ENCODE peak calls at places on chromosomes 3 and 15, in nine cellular contexts. O, A, M, B, U, H, I, T and K are unnamed samples.

GRCh38 chr3:30680789-30681188 is 74.4 kb downstream of the TGFBR2 start:
- DNase-seq in B (peak), H (no peak), U (no peak), O (no peak), A (no peak), M (no peak), T (peak), I (no peak), K (no peak)

GRCh38 chr3:172171396-172172075 is 132.2 kb downstream of the FNDC3B start:
- DNase-seq in I (no peak), M (no peak), O (no peak), A (no peak), B (no peak), T (no peak), H (no peak), U (no peak), K (no peak)

GRCh38 chr3:53196575-53197407 is 35.8 kb downstream of the PRKCD start:
- DNase-seq in U (no peak), T (no peak), A (peak), O (no peak), M (peak), H (no peak), I (no peak), B (no peak), K (no peak)

GRCh38 chr3:184320099-184320445 is 5.7 kb downstream of the EIF4G1 start:
- DNase-seq in U (peak), O (peak), I (peak), H (peak), A (peak), B (peak), T (peak), M (peak), K (peak)

GRCh38 chr15:96381463-96381862 is 51.0 kb downstream of the NR2F2 start:
- DNase-seq in M (no peak), H (peak), U (no peak), B (no peak), A (no peak), O (no peak), T (no peak), I (no peak), K (no peak)

GRCh38 chr3:61943975-61944374 is 382.6 kb downstream of the PTPRG start:
- DNase-seq in B (no peak), U (no peak), H (no peak), A (no peak), M (no peak), I (no peak), T (no peak), O (no peak), K (peak)

GRCh38 chr15:63047792-63048114 is 5.2 kb downstream of the TPM1 start:
- DNase-seq in A (no peak), U (no peak), B (no peak), H (no peak), I (no peak), O (no peak), M (no peak), T (no peak), K (no peak)

GRCh38 chr15:68479870-68480269 is 47.9 kb upstream of the ITGA11 start:
- DNase-seq in H (no peak), O (no peak), M (no peak), A (no peak), U (no peak), T (no peak), B (no peak), I (no peak), K (no peak)

GRCh38 chr3:46659285-46659684 is 34.2 kb downstream of the ALS2CL start:
- DNase-seq in A (no peak), O (no peak), M (no peak), T (no peak), U (peak), I (no peak), H (no peak), B (peak), K (peak)

GRCh38 chr15:59657635-59658125 is 365 bp upstream of the GTF2A2 start:
- DNase-seq in B (no peak), A (no peak), O (no peak), I (peak), U (no peak), T (peak), M (no peak), H (no peak), K (no peak)

GRCh38 chr3:98449606-98450193 is 13.3 kb upstream of the OR5K1 start:
- DNase-seq in B (no peak), I (no peak), H (no peak), T (no peak), M (no peak), O (no peak), U (no peak), A (no peak), K (no peak)

GRCh38 chr3:196772102-196772501 is 32.4 kb downstream of the PAK2 start:
- DNase-seq in A (no peak), T (no peak), U (no peak), O (no peak), B (no peak), H (no peak), I (no peak), M (no peak), K (no peak)

GRCh38 chr3:121520510-121520909 is 25.3 kb downstream of the POLQ start:
- DNase-seq in U (no peak), A (no peak), B (no peak), H (no peak), M (no peak), T (no peak), O (no peak), I (no peak), K (no peak)

GRCh38 chr3:119025390-119025789 is 9.3 kb downstream of the IGSF11 start:
- DNase-seq in T (no peak), U (no peak), I (no peak), M (no peak), A (no peak), B (no peak), O (no peak), H (no peak), K (no peak)

GRCh38 chr15:95929232-95929846 is 401.2 kb upstream of the NR2F2 start:
- DNase-seq in U (no peak), A (no peak), O (no peak), M (no peak), T (no peak), B (no peak), I (no peak), H (no peak), K (no peak)

GRCh38 chr15:47384776-47385175 is 332.5 kb upstream of the SEMA6D start:
- DNase-seq in H (no peak), I (no peak), O (no peak), T (no peak), M (no peak), U (no peak), A (no peak), B (no peak), K (no peak)

GRCh38 chr15:84982301-84982920 is 755 bp downstream of the PDE8A start:
- DNase-seq in H (peak), A (peak), O (no peak), T (peak), U (peak), M (no peak), B (peak), I (peak), K (no peak)

GRCh38 chr3:54853573-54854404 is 74.1 kb downstream of the LRTM1 start:
- DNase-seq in U (peak), H (peak), I (peak), O (peak), B (peak), M (no peak), A (peak), T (peak), K (peak)

GRCh38 chr15:81410318-81410753 is 36.3 kb upstream of the TMC3 start:
- DNase-seq in U (peak), A (peak), O (peak), M (peak), I (peak), H (no peak), T (peak), B (peak), K (no peak)

GRCh38 chr3:73498764-73499622 is 125.7 kb downstream of the PDZRN3 start:
- DNase-seq in U (no peak), M (no peak), H (no peak), O (no peak), T (no peak), I (no peak), B (no peak), A (no peak), K (peak)

GRCh38 chr15:63611217-63611616 is 14.0 kb downstream of the FBXL22 start:
- DNase-seq in I (no peak), T (no peak), M (no peak), H (no peak), U (no peak), O (no peak), B (no peak), A (no peak), K (no peak)

GRCh38 chr15:28915041-28915810 is 29.5 kb downstream of the APBA2 start:
- DNase-seq in A (no peak), M (no peak), O (no peak), B (peak), T (no peak), H (no peak), I (no peak), U (no peak), K (no peak)

GRCh38 chr3:97901327-97902295 is 70.6 kb downstream of the RIOX2 start:
- DNase-seq in H (no peak), B (no peak), U (no peak), I (no peak), T (no peak), O (no peak), A (no peak), M (no peak), K (no peak)

GRCh38 chr3:107701299-107701698 is 178.5 kb downstream of the BBX start:
- DNase-seq in B (no peak), H (no peak), A (no peak), O (no peak), U (no peak), I (no peak), M (no peak), T (no peak), K (no peak)

GRCh38 chr3:66441124-66441523 is 59.7 kb downstream of the LRIG1 start:
- DNase-seq in O (no peak), M (no peak), I (no peak), A (no peak), U (no peak), H (no peak), B (peak), T (no peak), K (no peak)

GRCh38 chr3:51955893-51956770 is 951 bp downstream of the GPR62 start:
- DNase-seq in U (peak), A (no peak), T (peak), B (no peak), M (no peak), H (peak), O (no peak), I (peak), K (no peak)

GRCh38 chr3:40645883-40646282 is 121.1 kb downstream of the ZNF621 start:
- DNase-seq in M (no peak), H (no peak), B (no peak), U (no peak), I (no peak), A (no peak), O (no peak), T (no peak), K (peak)

GRCh38 chr3:182605882-182606611 is 187.3 kb upstream of the ATP11B start:
- DNase-seq in T (no peak), M (no peak), U (no peak), H (no peak), A (no peak), O (no peak), B (no peak), I (no peak), K (no peak)

DNA sequence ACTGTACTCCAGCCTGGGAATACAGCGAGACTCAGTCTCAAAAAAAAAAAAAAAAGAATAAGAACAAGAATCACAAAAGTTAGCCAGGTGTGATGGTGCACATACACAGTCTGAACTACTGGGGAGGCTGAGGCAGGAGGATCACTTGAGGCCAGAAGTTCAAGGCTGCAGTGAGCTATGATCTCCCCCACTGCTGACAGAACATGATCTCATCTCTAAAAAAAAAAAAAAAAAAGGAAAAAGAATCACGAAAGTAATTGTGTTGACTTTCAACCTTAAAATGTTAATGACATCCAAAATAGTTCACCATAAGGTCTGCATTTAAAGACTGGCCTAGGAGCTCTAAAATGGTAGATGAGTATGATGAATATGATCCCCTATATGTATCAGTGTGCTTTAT is 68.0 kb upstream of the MAP4 start:
- DNase-seq in O (no peak), H (no peak), M (no peak), I (no peak), B (no peak), A (no peak), T (no peak), U (no peak), K (no peak)
- TF ChIP-seq POLR2A in O (no peak), H (no peak), M (no peak), I (no peak), B (no peak), A (no peak), T (no peak), U (no peak), K (no peak)

DNA sequence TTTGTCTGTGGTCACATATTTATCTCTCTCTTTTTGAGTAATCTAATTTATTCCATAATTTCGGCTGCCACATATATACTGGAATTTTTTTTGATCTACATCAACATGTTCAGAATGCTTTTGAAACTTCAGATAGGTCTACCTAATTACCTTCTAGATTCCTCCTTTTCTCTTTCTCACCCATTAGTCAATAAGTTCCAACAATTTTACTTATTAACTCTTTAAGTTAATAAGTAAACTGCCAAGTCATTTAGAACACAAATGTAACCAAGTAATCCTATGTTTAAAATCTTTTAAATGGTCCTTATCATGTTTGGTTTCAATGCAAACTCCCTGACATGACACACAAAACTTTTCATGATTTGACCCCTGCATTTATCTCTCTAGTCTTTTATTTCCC is 410.5 kb downstream of the UNC13C start:
- DNase-seq in A (no peak), U (no peak), T (no peak), H (no peak), M (no peak), I (no peak), B (no peak), O (no peak), K (no peak)
- TF ChIP-seq POLR2A in A (no peak), U (no peak), T (no peak), H (no peak), M (no peak), I (no peak), B (no peak), O (no peak), K (no peak)

GRCh38 chr3:11591006-11591360 is 52.7 kb downstream of the VGLL4 start:
- DNase-seq in U (no peak), T (no peak), B (no peak), H (no peak), I (no peak), O (no peak), A (no peak), M (no peak), K (no peak)

GRCh38 chr3:11593318-11594034 is 50.2 kb downstream of the VGLL4 start:
- DNase-seq in M (no peak), I (no peak), B (no peak), U (no peak), A (no peak), O (no peak), H (no peak), T (no peak), K (no peak)

GRCh38 chr3:11589706-11590105 is 54.0 kb downstream of the VGLL4 start:
- DNase-seq in H (no peak), U (no peak), T (no peak), M (no peak), O (no peak), A (no peak), B (no peak), I (peak), K (no peak)

GRCh38 chr3:11592460-11593298 is 51.0 kb downstream of the VGLL4 start:
- DNase-seq in U (no peak), A (no peak), M (no peak), I (peak), B (no peak), T (no peak), O (no peak), H (no peak), K (no peak)

GRCh38 chr3:11591401-11592266 is 52.1 kb downstream of the VGLL4 start:
- DNase-seq in U (no peak), T (peak), M (peak), B (peak), H (peak), I (peak), O (no peak), A (peak), K (no peak)
- TF ChIP-seq POLR2A in U (no peak), T (no peak), M (no peak), B (no peak), H (no peak), I (no peak), O (no peak), A (no peak), K (no peak)

GRCh38 chr15:55196458-55197361 is at the start of gene RSL24D1:
- DNase-seq in U (peak), M (peak), T (peak), B (peak), I (peak), O (peak), H (peak), A (peak), K (peak)
- TF ChIP-seq POLR2A in U (no peak), M (peak), T (peak), B (peak), I (peak), O (peak), H (no peak), A (peak), K (no peak)

GRCh38 chr3:187743195-187744141 is 1.8 kb downstream of the BCL6 start:
- DNase-seq in O (peak), I (peak), A (peak), H (peak), B (peak), M (no peak), T (peak), U (peak), K (peak)
- TF ChIP-seq POLR2A in O (no peak), I (peak), A (peak), H (peak), B (peak), M (no peak), T (peak), U (no peak), K (peak)

DNA sequence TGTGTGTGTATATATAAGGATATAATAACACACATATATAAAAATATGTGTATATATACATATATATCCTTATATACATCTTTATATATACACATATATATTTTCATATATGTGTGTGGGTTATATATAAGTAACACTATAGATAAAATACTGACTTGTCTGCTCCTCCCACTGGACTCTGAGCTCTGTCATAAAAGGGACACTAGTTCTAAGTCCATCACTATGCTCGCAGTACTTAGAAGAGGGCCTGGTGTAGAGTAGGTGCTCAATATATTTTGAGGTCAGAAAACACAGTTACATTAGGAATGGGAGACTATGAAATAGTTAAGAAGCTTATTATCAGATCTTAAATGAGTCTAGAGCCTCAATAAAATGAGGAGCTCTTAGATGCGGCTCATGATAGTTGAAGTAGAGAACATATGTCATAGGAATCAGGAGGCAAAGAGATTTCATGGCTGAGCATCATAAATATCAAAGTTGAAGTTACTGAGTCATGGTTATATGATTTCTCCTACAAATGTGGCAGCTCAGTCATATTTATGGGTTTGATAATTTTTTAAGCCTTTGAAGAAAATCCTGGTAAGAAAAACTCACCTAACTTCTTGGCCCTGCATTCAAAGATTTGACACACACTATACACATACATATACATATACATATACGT is 371.2 kb upstream of the THBS1 start:
- DNase-seq in T (no peak), O (no peak), U (no peak), M (no peak), A (no peak), B (no peak), I (no peak), H (no peak), K (no peak)
- TF ChIP-seq POLR2A in T (no peak), O (no peak), U (no peak), M (no peak), A (no peak), B (no peak), I (no peak), H (no peak), K (no peak)

GRCh38 chr3:16382852-16383251 is 117.8 kb downstream of the OXNAD1 start:
- DNase-seq in U (no peak), H (no peak), I (no peak), O (no peak), T (no peak), B (no peak), A (no peak), M (no peak), K (no peak)

GRCh38 chr3:16386536-16386935 is 121.5 kb downstream of the OXNAD1 start:
- DNase-seq in M (no peak), B (no peak), A (no peak), H (no peak), O (no peak), T (no peak), I (no peak), U (no peak), K (no peak)

GRCh38 chr3:16381426-16381825 is 116.4 kb downstream of the OXNAD1 start:
- DNase-seq in H (no peak), U (no peak), A (no peak), I (no peak), B (no peak), O (no peak), M (no peak), T (no peak), K (no peak)

GRCh38 chr3:16383864-16384263 is 118.9 kb downstream of the OXNAD1 start:
- DNase-seq in I (no peak), H (no peak), T (no peak), O (no peak), U (no peak), B (no peak), A (no peak), M (no peak), K (no peak)

GRCh38 chr3:16385151-16385550 is 120.1 kb downstream of the OXNAD1 start:
- DNase-seq in B (no peak), I (no peak), M (no peak), T (no peak), U (no peak), A (no peak), O (no peak), H (no peak), K (no peak)
- TF ChIP-seq POLR2A in B (no peak), I (no peak), M (no peak), T (no peak), U (no peak), A (no peak), O (no peak), H (no peak), K (no peak)